ENCODE peak calls at places on chromosomes 7 and 10, in five cellular contexts. D is prostate gland, F is suprapubic skin, O is transverse colon, N is upper lobe of left lung. P is an unnamed sample.

GRCh38 chr10:36141786-36142560 is 499.9 kb upstream of the FZD8 start:
- DNase-seq in D (no peak), F (no peak), O (no peak), N (no peak), P (no peak)

GRCh38 chr10:132588301-132589013 is 50.9 kb downstream of the INPP5A start:
- DNase-seq in D (no peak), F (no peak), O (no peak), N (peak), P (no peak)

GRCh38 chr7:10536561-10536960 is 437.1 kb upstream of the PHF14 start:
- DNase-seq in D (no peak), F (no peak), O (no peak), N (no peak), P (no peak)

GRCh38 chr10:3421537-3422257 is 249.1 kb upstream of the PITRM1 start:
- DNase-seq in D (no peak), F (peak), O (no peak), N (no peak), P (no peak)

GRCh38 chr10:44569193-44570091 is 184.5 kb upstream of the CXCL12 start:
- DNase-seq in D (no peak), F (no peak), O (no peak), N (no peak), P (no peak)

GRCh38 chr7:150951181-150951520 is 27.0 kb downstream of the KCNH2 start:
- DNase-seq in D (no peak), F (no peak), O (no peak), N (no peak), P (no peak)

GRCh38 chr10:26214004-26214403 is 2.6 kb upstream of the GAD2 start:
- DNase-seq in D (no peak), F (no peak), O (no peak), N (no peak), P (no peak)

GRCh38 chr7:131188367-131189339 is 139.0 kb upstream of the MKLN1 start:
- DNase-seq in D (no peak), F (no peak), O (no peak), N (peak), P (no peak)

GRCh38 chr10:104299031-104299904 is 30.3 kb downstream of the GSTO2 start:
- DNase-seq in D (no peak), F (no peak), O (no peak), N (no peak), P (no peak)

GRCh38 chr10:14433147-14433546 is 102.4 kb upstream of the FRMD4A start:
- DNase-seq in D (no peak), F (no peak), O (no peak), N (no peak), P (no peak)

GRCh38 chr7:90474284-90475210 is 5.1 kb downstream of the PTTG1IP2 start:
- DNase-seq in D (no peak), F (no peak), O (no peak), N (no peak), P (no peak)

GRCh38 chr10:33410860-33411234 is 76.4 kb upstream of the NRP1 start:
- DNase-seq in D (no peak), F (no peak), O (no peak), N (no peak), P (no peak)

GRCh38 chr7:106056513-106057203 is 55.5 kb downstream of the SYPL1 start:
- DNase-seq in D (peak), F (peak), O (peak), N (peak), P (no peak)

GRCh38 chr7:68679456-68680234 is 918.6 kb upstream of the AUTS2 start:
- DNase-seq in D (no peak), F (no peak), O (no peak), N (no peak), P (no peak)

GRCh38 chr10:83984256-83984640 is 155.1 kb upstream of the GHITM start:
- DNase-seq in D (no peak), F (no peak), O (no peak), N (no peak), P (no peak)

GRCh38 chr10:75959209-75959608 is 527.8 kb downstream of the LRMDA start:
- DNase-seq in D (no peak), F (no peak), O (no peak), N (no peak), P (no peak)

GRCh38 chr10:97627731-97628130 is 5.6 kb downstream of the MORN4 start:
- DNase-seq in D (no peak), F (no peak), O (no peak), N (no peak), P (no peak)

GRCh38 chr7:70457477-70458194 is 674.3 kb upstream of the GALNT17 start:
- DNase-seq in D (no peak), F (no peak), O (no peak), N (no peak), P (no peak)

GRCh38 chr7:105808703-105809590 is 67.5 kb downstream of the ATXN7L1 start:
- DNase-seq in D (no peak), F (no peak), O (peak), N (peak), P (no peak)

GRCh38 chr7:114416089-114416990 is 1.7 kb downstream of the FOXP2 start:
- DNase-seq in D (no peak), F (no peak), O (no peak), N (no peak), P (no peak)

GRCh38 chr7:149729983-149730801 is 43.2 kb downstream of the ZNF467 start:
- DNase-seq in D (no peak), F (no peak), O (no peak), N (no peak), P (no peak)

GRCh38 chr10:329361-330099 is 194.3 kb downstream of the ZMYND11 start:
- DNase-seq in D (peak), F (peak), O (peak), N (peak), P (peak)
- H3K27ac ChIP-seq in D (peak), F (peak), O (peak), N (no peak), P (peak)

DNA sequence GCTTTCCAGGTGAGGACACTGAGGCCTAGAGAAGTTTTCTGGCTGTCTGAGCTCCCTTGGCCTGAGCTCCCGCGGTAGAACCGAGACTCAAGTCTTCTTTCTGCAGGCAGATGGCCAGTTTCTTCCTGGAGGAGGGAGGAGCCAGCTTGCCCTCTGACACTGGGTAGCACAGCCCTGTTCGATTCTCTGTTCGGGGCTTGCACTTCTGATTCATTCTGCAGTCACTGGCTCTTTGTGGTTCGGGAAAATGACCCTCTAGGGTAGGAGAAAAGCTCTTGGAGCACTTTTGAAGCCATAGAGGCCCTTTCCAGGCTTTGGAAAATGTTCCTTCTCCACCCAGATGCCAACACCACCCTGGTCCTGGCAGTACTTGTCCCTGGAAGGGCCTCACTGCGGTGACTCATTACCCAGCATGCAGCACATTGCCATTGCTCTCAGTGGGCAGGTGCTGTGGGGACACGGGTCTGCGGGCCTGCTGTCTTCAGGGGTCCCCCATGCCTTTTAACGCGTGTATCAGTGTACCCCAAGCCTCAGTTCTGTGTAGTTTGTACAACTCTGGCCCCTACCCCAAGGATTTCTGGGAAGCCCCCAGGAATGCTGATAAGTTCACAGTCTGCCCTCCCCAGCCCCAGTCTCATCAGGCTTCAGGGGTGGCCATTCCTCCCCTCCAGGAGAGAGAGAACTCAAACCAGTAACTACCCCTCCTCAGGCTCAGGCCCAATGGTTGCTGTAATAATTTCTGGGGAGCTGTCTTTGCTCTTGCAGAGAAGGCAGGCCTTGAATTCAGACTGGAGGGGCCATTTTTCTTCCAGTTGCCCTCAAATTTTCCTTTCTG is 11.9 kb downstream of the CHST3 start:
- DNase-seq in D (peak), F (no peak), O (peak), N (no peak), P (no peak)
- TF ChIP-seq POLR2AphosphoS5 in D (peak), F (no peak), O (no peak), N (no peak), P (no peak)

DNA sequence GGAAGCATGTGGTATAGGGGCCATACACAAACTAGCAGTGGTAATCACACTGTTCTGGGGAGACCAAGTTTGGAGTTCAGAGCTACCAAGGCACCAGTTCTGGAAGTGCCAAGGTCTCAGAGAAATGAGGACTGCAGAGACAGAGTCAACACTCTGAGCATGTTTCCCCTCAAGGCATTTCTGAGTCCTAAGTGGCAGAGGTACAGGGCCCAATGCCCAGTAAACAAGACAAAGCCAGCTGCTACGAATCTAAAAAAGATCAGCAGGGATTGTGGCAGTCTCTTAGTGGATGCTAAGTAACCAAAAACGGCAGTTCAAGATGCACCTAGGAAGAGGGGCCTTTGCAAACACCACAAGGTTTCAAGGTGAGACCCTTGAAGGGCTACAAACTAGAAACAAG is 271.9 kb downstream of the TNS3 start:
- DNase-seq in D (no peak), F (no peak), O (no peak), N (no peak), P (no peak)
- H3K27ac ChIP-seq in D (no peak), F (no peak), O (no peak), N (no peak), P (no peak)

GRCh38 chr10:73798087-73798486 is 12.7 kb downstream of the ZSWIM8 start:
- DNase-seq in D (no peak), F (no peak), O (no peak), N (no peak), P (no peak)

GRCh38 chr10:73800560-73801252 is 10.7 kb downstream of the NDST2 start:
- DNase-seq in D (no peak), F (no peak), O (no peak), N (no peak), P (no peak)

GRCh38 chr10:73799899-73800559 is 11.4 kb downstream of the NDST2 start:
- DNase-seq in D (no peak), F (no peak), O (no peak), N (no peak), P (no peak)

GRCh38 chr10:73797324-73798025 is 12.1 kb downstream of the ZSWIM8 start:
- DNase-seq in D (no peak), F (no peak), O (no peak), N (no peak), P (no peak)

GRCh38 chr10:73798927-73799563 is 12.4 kb downstream of the NDST2 start:
- DNase-seq in D (no peak), F (no peak), O (no peak), N (no peak), P (no peak)
- TF ChIP-seq POLR2AphosphoS5 in D (no peak), F (no peak), O (no peak), N (no peak), P (no peak)

GRCh38 chr7:155802906-155803417 is 9.3 kb downstream of the SHH start:
- DNase-seq in D (no peak), F (no peak), O (no peak), N (no peak), P (no peak)
- H3K27ac ChIP-seq in D (no peak), F (no peak), O (no peak), N (peak), P (no peak)

GRCh38 chr10:122152544-122152943 is 118.6 kb upstream of the BTBD16 start:
- DNase-seq in D (peak), F (peak), O (peak), N (no peak), P (peak)

GRCh38 chr10:122154034-122154732 is 116.9 kb upstream of the BTBD16 start:
- DNase-seq in D (no peak), F (no peak), O (no peak), N (no peak), P (no peak)

GRCh38 chr10:122158362-122158761 is 112.7 kb upstream of the BTBD16 start:
- DNase-seq in D (no peak), F (no peak), O (no peak), N (no peak), P (no peak)

GRCh38 chr10:122157451-122157850 is 113.6 kb upstream of the BTBD16 start:
- DNase-seq in D (no peak), F (no peak), O (no peak), N (no peak), P (no peak)

GRCh38 chr10:122154733-122155366 is 116.2 kb upstream of the BTBD16 start:
- DNase-seq in D (peak), F (no peak), O (no peak), N (no peak), P (no peak)
- TF ChIP-seq POLR2AphosphoS5 in D (peak), F (no peak), O (no peak), N (no peak), P (no peak)

P was measured in vagina.